ENCODE peak calls at places on chromosomes 6 and 20, in seven cellular contexts. N is HCT116, Q is breast epithelium, A is ovary, X is A549, G is spleen, K is uterus. H is an unnamed sample.

GRCh38 chr6:161031721-161032495 is 40.3 kb downstream of the MAP3K4 start:
- DNase-seq in Q (no peak), N (no peak), X (no peak), G (no peak), A (no peak), K (no peak), H (no peak)

GRCh38 chr6:160137130-160137988 is 15.7 kb downstream of the SLC22A1 start:
- DNase-seq in N (no peak), X (no peak), A (no peak), Q (no peak), K (no peak), G (no peak), H (no peak)

GRCh38 chr6:88587158-88587537 is 376.3 kb downstream of the RNGTT start:
- DNase-seq in K (no peak), N (no peak), X (no peak), A (no peak), G (no peak), Q (no peak), H (no peak)

GRCh38 chr6:33197431-33198048 is 2.9 kb downstream of the RXRB start:
- DNase-seq in G (peak), Q (no peak), N (peak), K (no peak), A (no peak), X (peak), H (no peak)

GRCh38 chr20:43322851-43323250 is 133.1 kb upstream of the PTPRT start:
- DNase-seq in G (no peak), N (no peak), Q (no peak), X (peak), A (no peak), K (no peak), H (no peak)

GRCh38 chr6:25253371-25253770 is 25.8 kb upstream of the CARMIL1 start:
- DNase-seq in X (no peak), G (no peak), N (no peak), K (no peak), A (no peak), Q (no peak), H (no peak)

GRCh38 chr6:126016591-126016990 is 30.3 kb downstream of the TRMT11 start:
- DNase-seq in N (no peak), G (no peak), K (no peak), Q (no peak), A (no peak), X (no peak), H (no peak)

GRCh38 chr20:57596998-57597939 is 23.0 kb downstream of the ZBP1 start:
- DNase-seq in A (peak), N (peak), G (peak), K (peak), X (peak), Q (peak), H (peak)

GRCh38 chr20:5073154-5074049 is 46.4 kb downstream of the PCNA start:
- DNase-seq in X (peak), K (peak), G (peak), A (peak), Q (peak), N (peak), H (no peak)

GRCh38 chr6:126107475-126108121 is 121.3 kb downstream of the TRMT11 start:
- DNase-seq in N (no peak), Q (no peak), K (no peak), X (no peak), G (no peak), A (no peak), H (no peak)

GRCh38 chr6:84282566-84282965 is 55.1 kb upstream of the CEP162 start:
- DNase-seq in G (no peak), A (no peak), N (no peak), X (no peak), Q (no peak), K (no peak), H (no peak)

GRCh38 chr6:20182926-20183521 is 29.2 kb downstream of the MBOAT1 start:
- DNase-seq in K (no peak), A (no peak), X (no peak), Q (peak), N (no peak), G (no peak), H (no peak)

GRCh38 chr6:155150967-155151671 is 112.7 kb upstream of the CLDN20 start:
- DNase-seq in N (no peak), K (no peak), A (no peak), X (no peak), G (no peak), Q (no peak), H (no peak)

GRCh38 chr6:52337633-52338290 is 24.2 kb upstream of the PAQR8 start:
- DNase-seq in K (no peak), A (no peak), N (no peak), X (no peak), Q (no peak), G (no peak), H (no peak)

GRCh38 chr6:167141667-167142432 is 15.9 kb downstream of the GPR31 start:
- DNase-seq in Q (no peak), K (peak), A (peak), N (peak), G (peak), X (peak), H (no peak)

GRCh38 chr6:97067045-97067444 is 142.5 kb downstream of the KLHL32 start:
- DNase-seq in N (no peak), K (no peak), X (no peak), A (no peak), G (no peak), Q (no peak), H (no peak)

GRCh38 chr6:56370591-56371198 is 123.3 kb upstream of the COL21A1 start:
- DNase-seq in N (no peak), A (peak), K (peak), X (peak), Q (peak), G (no peak), H (no peak)

GRCh38 chr6:41586564-41586963 is 40.4 kb downstream of the FOXP4 start:
- DNase-seq in A (no peak), K (no peak), N (no peak), G (no peak), Q (no peak), X (no peak), H (no peak)

GRCh38 chr20:21571841-21572690 is 58.2 kb upstream of the NKX2-2 start:
- DNase-seq in X (no peak), A (no peak), K (no peak), Q (no peak), N (no peak), G (no peak), H (no peak)

GRCh38 chr6:75272145-75272840 is 12.3 kb downstream of the TMEM30A start:
- DNase-seq in X (no peak), N (no peak), A (no peak), G (no peak), Q (no peak), K (no peak), H (no peak)

GRCh38 chr6:137746264-137746663 is 120.8 kb upstream of the TNFAIP3 start:
- DNase-seq in X (no peak), N (no peak), G (no peak), A (no peak), K (no peak), Q (no peak), H (no peak)

GRCh38 chr6:34560366-34561226 is 4.5 kb upstream of the SPDEF start:
- DNase-seq in G (no peak), Q (no peak), K (no peak), X (no peak), N (no peak), A (no peak), H (no peak)

GRCh38 chr6:5713519-5713918 is 293.2 kb downstream of the NRN1 start:
- DNase-seq in G (no peak), K (no peak), X (no peak), N (no peak), A (no peak), Q (no peak), H (no peak)

GRCh38 chr20:19885981-19886665 is 128.1 kb downstream of the RIN2 start:
- DNase-seq in N (no peak), K (no peak), Q (peak), G (no peak), X (peak), A (peak), H (no peak)

GRCh38 chr20:36613974-36614373 is 8.4 kb downstream of the RAB5IF start:
- DNase-seq in X (no peak), N (no peak), G (no peak), K (no peak), A (no peak), Q (peak), H (no peak)

GRCh38 chr6:154261688-154262397 is 94.8 kb downstream of the IPCEF1 start:
- DNase-seq in G (no peak), K (no peak), N (no peak), Q (no peak), A (no peak), X (no peak), H (no peak)

GRCh38 chr6:593139-593906 is 63.6 kb downstream of the HUS1B start:
- DNase-seq in X (peak), Q (no peak), G (no peak), A (peak), N (peak), K (peak), H (no peak)

GRCh38 chr6:157679605-157680580 is 143.2 kb upstream of the SNX9 start:
- DNase-seq in Q (no peak), A (no peak), K (no peak), N (no peak), G (no peak), X (peak), H (no peak)

GRCh38 chr20:13991311-13991710 is 897 bp upstream of the SEL1L2 start:
- DNase-seq in Q (no peak), A (no peak), X (no peak), N (no peak), G (no peak), K (no peak), H (no peak)

GRCh38 chr20:44089987-44090674 is 96.9 kb downstream of the JPH2 start:
- DNase-seq in Q (no peak), X (peak), N (peak), K (no peak), A (no peak), G (no peak), H (no peak)

GRCh38 chr20:4585104-4585753 is 136.5 kb upstream of the PRND start:
- DNase-seq in N (no peak), K (no peak), G (no peak), X (no peak), Q (no peak), A (no peak), H (no peak)

GRCh38 chr6:43575105-43575771 is 600 bp downstream of the XPO5 start:
- DNase-seq in K (no peak), N (no peak), A (no peak), Q (no peak), X (no peak), G (no peak), H (no peak)

GRCh38 chr20:41334036-41334435 is 6.6 kb upstream of the LPIN3 start:
- DNase-seq in Q (no peak), X (no peak), G (no peak), A (no peak), K (no peak), N (no peak), H (no peak)

GRCh38 chr20:34971873-34972235 is 16.2 kb downstream of the MYH7B start:
- DNase-seq in X (no peak), G (no peak), K (no peak), Q (no peak), N (no peak), A (no peak), H (no peak)

GRCh38 chr6:90753820-90754604 is 167.1 kb upstream of the MAP3K7 start:
- DNase-seq in X (no peak), N (no peak), A (no peak), G (no peak), Q (no peak), K (no peak), H (no peak)

GRCh38 chr20:19889011-19889953 is 127.9 kb upstream of the NAA20 start:
- DNase-seq in N (no peak), K (peak), Q (peak), A (peak), X (peak), G (peak), H (no peak)

GRCh38 chr20:24917056-24917455 is 32.0 kb upstream of the CST7 start:
- DNase-seq in A (no peak), K (no peak), G (no peak), Q (no peak), X (no peak), N (no peak), H (no peak)

GRCh38 chr20:54134445-54135220 is 39.2 kb downstream of the CYP24A1 start:
- DNase-seq in G (no peak), X (peak), N (peak), K (no peak), A (no peak), Q (no peak), H (no peak)

GRCh38 chr20:17568045-17568788 is 1.7 kb upstream of the DSTN start:
- DNase-seq in A (no peak), G (no peak), Q (no peak), N (no peak), X (no peak), K (no peak), H (no peak)

GRCh38 chr20:17569616-17570346 is at the start of gene DSTN:
- DNase-seq in Q (peak), A (peak), N (peak), X (peak), K (peak), G (peak), H (peak)

GRCh38 chr20:17571153-17571527 is 1.3 kb downstream of the DSTN start:
- DNase-seq in Q (no peak), X (no peak), N (no peak), A (no peak), K (no peak), G (no peak), H (no peak)

GRCh38 chr20:17570347-17571152 is 675 bp downstream of the DSTN start:
- DNase-seq in X (peak), N (peak), G (no peak), Q (peak), A (peak), K (peak), H (no peak)

DNA sequence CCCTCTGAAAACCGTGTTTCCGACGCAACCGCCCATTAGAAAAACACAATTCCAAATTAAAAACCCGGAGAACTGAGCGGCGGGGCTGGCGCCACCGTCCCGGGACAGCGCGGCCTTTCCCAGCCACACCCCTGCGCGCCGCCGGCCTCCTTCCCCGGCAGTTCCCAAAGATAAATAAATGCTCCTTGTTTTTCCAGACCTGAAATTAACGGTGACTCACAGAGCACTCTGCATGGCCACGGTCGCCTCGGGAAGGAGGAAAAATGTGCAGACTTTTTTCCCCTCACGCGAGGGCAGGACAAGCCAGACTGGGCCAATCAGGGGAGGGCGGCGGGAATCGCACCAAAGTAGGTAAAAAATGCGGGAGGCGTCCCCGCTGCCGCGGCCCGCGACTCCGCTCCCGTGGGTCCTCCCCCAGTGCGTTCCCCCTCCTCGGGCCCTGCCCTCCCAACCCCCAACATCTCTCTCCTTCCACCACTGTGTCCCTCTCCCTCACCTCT is 853 bp upstream of the DSTN start:
- DNase-seq in Q (peak), N (peak), A (peak), X (peak), K (peak), G (peak), H (no peak)
- TF ChIP-seq POLR2A in Q (peak), N (peak), A (peak), X (peak), K (peak), G (no peak), H (peak)

GRCh38 chr6:46129301-46129633 is 522 bp upstream of the ENPP4 start:
- DNase-seq in X (no peak), G (no peak), K (no peak), A (no peak), Q (no peak), N (no peak), H (no peak)

GRCh38 chr6:46134216-46134615 is 4.4 kb downstream of the ENPP4 start:
- DNase-seq in A (no peak), N (no peak), K (no peak), X (no peak), G (no peak), Q (no peak), H (no peak)

GRCh38 chr6:46128476-46128875 is 1.3 kb upstream of the ENPP4 start:
- DNase-seq in G (no peak), A (no peak), N (no peak), Q (no peak), X (no peak), K (no peak), H (no peak)

GRCh38 chr6:46130665-46131064 is 876 bp downstream of the ENPP4 start:
- DNase-seq in A (no peak), X (no peak), K (no peak), Q (no peak), N (no peak), G (no peak), H (no peak)

GRCh38 chr6:46129634-46130505 is at the start of gene ENPP4:
- DNase-seq in G (peak), Q (peak), X (peak), K (peak), N (peak), A (peak), H (peak)
- TF ChIP-seq POLR2A in G (no peak), Q (peak), X (no peak), K (peak), N (no peak), A (peak), H (no peak)

GRCh38 chr20:62366370-62367135 is 559 bp downstream of the LAMA5 start:
- DNase-seq in G (no peak), K (no peak), N (no peak), A (no peak), Q (no peak), X (peak), H (no peak)
- TF ChIP-seq POLR2A in G (no peak), K (no peak), N (no peak), A (no peak), Q (no peak), X (no peak), H (no peak)

GRCh38 chr20:52191436-52192295 is at the start of gene ZFP64:
- DNase-seq in N (peak), A (peak), Q (peak), G (peak), K (peak), X (peak), H (no peak)
- TF ChIP-seq POLR2A in N (peak), A (no peak), Q (no peak), G (no peak), K (no peak), X (peak), H (peak)

DNA sequence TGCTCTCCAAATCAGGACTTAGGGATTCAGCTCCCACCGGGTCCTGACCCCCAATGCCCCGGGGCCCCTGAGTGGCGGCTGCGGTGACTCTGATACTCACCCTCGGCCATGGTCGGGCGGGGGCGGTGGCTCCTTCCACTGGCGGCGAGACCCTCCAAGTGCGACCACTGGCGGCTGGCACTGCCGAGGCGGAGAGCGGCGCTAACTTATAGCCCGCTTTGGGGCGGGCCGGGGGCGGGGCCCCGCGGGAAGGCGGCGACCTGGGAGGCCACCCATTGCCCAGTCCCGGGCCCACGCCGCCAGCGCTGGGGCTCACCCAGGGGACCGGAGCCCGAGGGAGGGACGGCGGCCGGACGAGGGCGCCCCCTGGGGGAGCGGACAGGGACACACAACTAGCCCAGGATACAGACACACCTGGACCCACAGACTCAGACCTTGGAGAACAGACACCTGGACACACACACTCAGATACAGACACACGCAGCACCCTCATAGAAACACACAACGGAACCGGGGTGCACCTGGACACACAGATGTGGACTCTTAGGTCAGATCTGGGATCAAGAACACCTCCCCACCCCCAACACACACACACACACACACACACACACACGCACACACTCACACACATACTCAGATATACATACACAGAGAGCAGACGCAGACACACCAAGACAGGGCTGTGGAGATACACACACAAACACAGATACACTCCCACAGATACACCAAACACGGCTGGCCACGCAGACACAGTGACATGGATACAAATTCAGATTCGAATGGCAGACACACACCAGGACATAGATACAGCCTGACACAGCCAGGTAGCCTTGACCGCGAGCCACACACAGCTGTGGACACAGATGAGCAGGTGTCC is at the start of gene TGM2:
- DNase-seq in X (peak), K (peak), Q (no peak), A (peak), G (peak), N (no peak), H (peak)
- TF ChIP-seq POLR2A in X (peak), K (peak), Q (no peak), A (no peak), G (no peak), N (no peak), H (no peak)

GRCh38 chr6:31739639-31740396 is at the start of gene MSH5:
- DNase-seq in A (peak), G (peak), K (peak), N (peak), X (peak), Q (peak), H (peak)
- TF ChIP-seq POLR2A in A (peak), G (no peak), K (peak), N (peak), X (peak), Q (peak), H (peak)

H was measured in esophagus squamous epithelium.